ENCODE peak calls at places on chromosomes 5 and 9, in four cellular contexts. N is HepG2, X is SK-N-SH, S is K562. C is an unnamed sample.

GRCh38 chr9:126709241-126709640 is 95.5 kb downstream of the LMX1B start:
- DNase-seq in S (no peak), X (no peak), N (no peak), C (no peak)

GRCh38 chr5:125306741-125307140 is 560.3 kb upstream of the ZNF608 start:
- DNase-seq in N (no peak), X (no peak), S (no peak), C (no peak)

GRCh38 chr5:171596391-171596878 is 177.0 kb downstream of the FGF18 start:
- DNase-seq in N (no peak), S (no peak), X (no peak), C (no peak)

GRCh38 chr9:106921341-106921899 is 58.5 kb downstream of the ZNF462 start:
- DNase-seq in S (peak; percentile 50), X (peak; percentile 67), N (peak; percentile 8), C (no peak)

GRCh38 chr9:136095028-136095494 is at the start of gene NACC2:
- DNase-seq in S (peak; percentile 82), X (peak; percentile 85), N (no peak), C (no peak)

GRCh38 chr9:101027733-101028345 is 688 bp upstream of the PLPPR1 start:
- DNase-seq in X (no peak), S (no peak), N (peak; percentile 67), C (no peak)

GRCh38 chr5:154467655-154468354 is 10.2 kb downstream of the HAND1 start:
- DNase-seq in N (peak; percentile 31), S (peak; percentile 80), X (peak; percentile 85), C (peak; percentile 42)

GRCh38 chr5:83559141-83559785 is 87.7 kb downstream of the VCAN start:
- DNase-seq in S (no peak), N (peak; percentile 17), X (no peak), C (no peak)

GRCh38 chr5:6452622-6453504 is 4.2 kb downstream of the UBE2QL1 start:
- DNase-seq in N (no peak), S (no peak), X (no peak), C (no peak)

GRCh38 chr5:1010641-1011046 is 2.0 kb downstream of the NKD2 start:
- DNase-seq in X (no peak), N (no peak), S (no peak), C (no peak)

GRCh38 chr5:137199966-137200365 is 299.2 kb downstream of the SPOCK1 start:
- DNase-seq in N (no peak), S (no peak), X (no peak), C (no peak)

GRCh38 chr5:65440456-65440855 is 41.3 kb downstream of the ADAMTS6 start:
- DNase-seq in X (no peak), N (no peak), S (no peak), C (no peak)

GRCh38 chr5:41416336-41416735 is 94.1 kb downstream of the PLCXD3 start:
- DNase-seq in X (no peak), N (no peak), S (no peak), C (no peak)

GRCh38 chr9:14554866-14555265 is 138.4 kb downstream of the ZDHHC21 start:
- DNase-seq in X (no peak), S (no peak), N (no peak), C (no peak)

GRCh38 chr5:67268233-67269011 is 71.8 kb upstream of the CD180 start:
- DNase-seq in N (peak; percentile 62), X (peak; percentile 72), S (no peak), C (no peak)

GRCh38 chr5:102789469-102789868 is 34.4 kb downstream of the PAM start:
- DNase-seq in S (no peak), X (no peak), N (no peak), C (no peak)

GRCh38 chr5:151270599-151270998 is 17.6 kb downstream of the GM2A start:
- DNase-seq in N (no peak), S (no peak), X (no peak), C (peak; percentile 71)

GRCh38 chr5:1010181-1010510 is 1.5 kb downstream of the NKD2 start:
- DNase-seq in N (peak; percentile 56), S (no peak), X (no peak), C (no peak)

GRCh38 chr5:62574599-62574998 is 4.0 kb upstream of the LRRC70 start:
- DNase-seq in S (no peak), X (no peak), N (no peak), C (no peak)

GRCh38 chr5:149764086-149764485 is 34.0 kb downstream of the PPARGC1B start:
- DNase-seq in X (no peak), N (no peak), S (no peak), C (no peak)

GRCh38 chr5:125262782-125263181 is 516.3 kb upstream of the ZNF608 start:
- DNase-seq in X (no peak), N (no peak), S (no peak), C (no peak)

GRCh38 chr5:133934822-133935793 is 33.3 kb downstream of the C5orf15 start:
- DNase-seq in X (no peak), N (no peak), S (no peak), C (no peak)

GRCh38 chr5:1118738-1119137 is 6.9 kb upstream of the SLC12A7 start:
- DNase-seq in X (no peak), S (peak; percentile 63), N (no peak), C (no peak)

GRCh38 chr9:103319979-103320378 is 324.8 kb downstream of the CYLC2 start:
- DNase-seq in X (peak; percentile 10), S (no peak), N (no peak), C (no peak)

GRCh38 chr9:684055-684949 is 157.2 kb upstream of the DMRT1 start:
- DNase-seq in X (no peak), N (no peak), S (no peak), C (no peak)

GRCh38 chr5:77305222-77305846 is 94.9 kb downstream of the PDE8B start:
- DNase-seq in N (no peak), X (no peak), S (no peak), C (no peak)

GRCh38 chr5:96880402-96881164 is 4.3 kb downstream of the ERAP2 start:
- DNase-seq in S (no peak), X (no peak), N (no peak), C (no peak)
- TF ChIP-seq SIN3A in S (no peak), X (no peak), N (no peak), C (no peak)

DNA sequence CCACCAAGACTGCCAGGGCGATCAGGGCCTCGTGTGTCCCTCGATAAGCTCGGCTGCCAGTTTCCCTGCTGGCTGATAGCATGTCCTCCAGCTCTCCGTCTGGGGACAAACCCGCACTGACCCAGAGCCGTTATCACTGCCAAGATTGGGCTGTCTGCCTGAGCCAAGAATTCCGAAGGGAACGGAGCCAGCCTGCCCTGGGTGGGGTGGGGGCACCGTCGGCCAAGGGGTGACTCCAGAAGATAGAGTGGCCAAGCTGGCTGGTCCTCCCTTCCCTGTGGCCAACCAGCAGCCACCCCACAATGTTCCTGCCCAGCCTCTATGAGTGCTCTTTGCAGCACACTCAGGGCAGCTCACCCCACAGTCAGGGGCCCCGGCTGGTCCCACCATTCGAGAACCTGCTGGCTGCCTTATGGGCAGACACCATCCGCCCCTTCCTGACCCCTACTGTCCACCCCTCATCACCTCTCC is 29.4 kb downstream of the HRH2 start:
- DNase-seq in X (no peak), S (no peak), N (no peak), C (no peak)
- TF ChIP-seq TAF1 in X (no peak), S (no peak), N (no peak), C (no peak)

GRCh38 chr9:137396227-137396626 is 26.7 kb downstream of the EXD3 start:
- DNase-seq in N (peak; percentile 70), X (no peak), S (no peak), C (no peak)
- TF ChIP-seq MXI1 in N (no peak), X (no peak), S (no peak), C (no peak)

GRCh38 chr5:176388003-176388340 is 426 bp downstream of the NOP16 start:
- DNase-seq in S (peak; percentile 54), N (peak; percentile 31), X (peak; percentile 65), C (no peak)
- TF ChIP-seq SIN3A in S (no peak), N (no peak), X (no peak), C (no peak)

GRCh38 chr5:167898361-167899042 is 392.9 kb upstream of the WWC1 start:
- DNase-seq in X (no peak), S (no peak), N (no peak), C (no peak)
- TF ChIP-seq TAF1 in X (no peak), S (no peak), N (no peak), C (no peak)

DNA sequence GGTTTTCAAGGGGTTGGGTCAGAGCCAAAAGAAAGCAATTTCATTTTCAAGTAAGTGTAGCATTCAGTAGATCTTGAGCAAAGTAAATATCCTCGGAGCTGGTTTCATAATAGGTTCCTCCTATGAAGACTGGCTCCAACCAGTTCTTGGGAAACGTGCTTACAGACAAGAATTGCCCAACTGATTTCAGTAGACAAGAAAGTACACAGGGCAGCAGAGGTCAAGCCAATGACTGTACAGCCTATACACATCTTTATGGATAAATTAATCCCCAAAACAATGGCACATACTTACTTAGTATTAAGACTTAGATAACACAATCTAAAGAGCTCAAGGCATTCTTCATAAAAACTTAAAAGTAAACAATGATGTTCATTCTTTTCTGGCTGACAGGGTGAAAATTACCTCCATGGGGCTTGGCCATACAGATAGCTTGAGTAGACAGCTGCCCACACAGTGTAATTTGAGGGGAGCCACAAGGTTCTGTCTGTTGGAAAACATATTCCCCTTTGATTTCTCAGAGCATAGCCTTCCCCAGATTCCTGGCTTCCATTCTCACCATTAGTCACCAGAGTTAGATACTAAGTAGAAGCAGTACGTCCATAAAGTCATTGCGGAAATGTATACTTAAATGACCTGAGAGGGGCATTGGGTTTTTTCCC is 163.8 kb downstream of the ARRDC3 start:
- DNase-seq in S (peak; percentile 30), N (no peak), X (no peak), C (no peak)
- TF ChIP-seq MXI1 in S (no peak), N (no peak), X (no peak), C (no peak)

GRCh38 chr9:35398651-35399335 is 91.1 kb upstream of the RUSC2 start:
- DNase-seq in N (no peak), S (no peak), X (no peak), C (no peak)
- TF ChIP-seq SIN3A in N (no peak), S (no peak), X (no peak), C (no peak)

GRCh38 chr5:84715087-84715486 is 330.4 kb upstream of the EDIL3 start:
- DNase-seq in X (no peak), S (no peak), N (no peak), C (no peak)
- TF ChIP-seq TAF1 in X (no peak), S (no peak), N (no peak), C (no peak)

C was measured in GM12878.